ENCODE peak calls at places on chromosomes 1 and 21, in four cellular contexts. O is heart left ventricle, Q is breast epithelium, F is uterus. V is an unnamed sample.

GRCh38 chr1:164064501-164064900 is 494.5 kb upstream of the PBX1 start:
- DNase-seq in O (no peak), Q (no peak), F (no peak), V (no peak)

GRCh38 chr1:53074313-53075154 is 12.5 kb downstream of the PODN start:
- DNase-seq in O (no peak), Q (peak; percentile 35), F (no peak), V (no peak)

GRCh38 chr21:26032263-26032662 is 138.3 kb downstream of the APP start:
- DNase-seq in O (no peak), Q (no peak), F (no peak), V (no peak)

GRCh38 chr1:35261412-35262120 is 6.9 kb upstream of the ZMYM4 start:
- DNase-seq in O (no peak), Q (peak; percentile 55), F (no peak), V (no peak)

GRCh38 chr1:16134906-16135305 is 21.0 kb downstream of the EPHA2 start:
- DNase-seq in O (no peak), Q (no peak), F (no peak), V (no peak)

GRCh38 chr1:2275796-2276536 is 47.8 kb downstream of the SKI start:
- DNase-seq in O (no peak), Q (no peak), F (peak; percentile 29), V (no peak)

GRCh38 chr1:58064281-58064680 is 482.2 kb downstream of the OMA1 start:
- DNase-seq in O (no peak), Q (no peak), F (no peak), V (no peak)

GRCh38 chr1:48227165-48228013 is 4.9 kb downstream of the SLC5A9 start:
- DNase-seq in O (no peak), Q (no peak), F (no peak), V (no peak)

GRCh38 chr1:9198538-9199361 is 35.8 kb upstream of the H6PD start:
- DNase-seq in O (no peak), Q (no peak), F (no peak), V (no peak)

GRCh38 chr21:37266515-37267221 is 466 bp downstream of the VPS26C start:
- DNase-seq in O (peak; percentile 36), Q (peak; percentile 58), F (no peak), V (no peak)
- TF ChIP-seq POLR2A in O (no peak), Q (no peak), F (no peak), V (no peak)

DNA sequence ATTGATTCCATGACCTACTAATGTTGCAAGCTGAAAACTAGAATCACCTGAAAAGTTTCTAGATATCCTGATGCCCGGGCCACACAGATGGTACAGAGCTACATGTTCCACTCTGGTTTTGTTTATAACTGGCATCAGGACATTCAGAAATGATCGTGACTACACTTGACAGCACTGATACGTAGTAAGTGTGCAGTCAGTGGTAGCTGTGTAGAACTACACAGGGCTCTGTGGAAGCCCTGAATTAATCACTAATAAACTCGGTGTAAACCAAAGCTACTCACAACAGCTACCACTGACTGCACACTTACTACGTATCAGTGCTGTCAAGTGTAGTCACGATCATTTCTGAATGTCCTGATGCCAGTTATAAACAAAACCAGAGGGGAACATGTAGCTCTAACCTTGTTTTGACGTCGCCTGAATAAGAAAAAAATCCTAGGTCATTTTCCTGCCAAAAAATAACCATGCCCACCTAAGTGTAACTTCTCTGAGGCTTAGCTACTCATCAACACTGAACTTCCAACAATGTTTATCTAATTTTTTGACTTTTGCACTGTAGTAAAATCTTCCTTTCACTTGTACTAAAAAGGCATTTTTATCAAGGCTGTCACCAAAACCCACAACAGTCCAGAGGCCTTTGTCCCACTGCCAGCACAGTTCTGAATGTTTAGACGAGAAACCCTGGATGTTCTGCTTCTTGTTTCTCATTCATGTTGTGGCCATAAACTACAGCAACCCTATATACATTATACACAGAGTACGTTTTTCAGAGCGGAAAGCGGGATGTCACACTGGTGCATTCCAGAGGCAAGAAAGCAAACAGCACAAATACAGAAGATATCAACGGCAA is 149.6 kb downstream of the TGFBR3 start:
- DNase-seq in O (no peak), Q (no peak), F (no peak), V (no peak)
- TF ChIP-seq POLR2A in O (no peak), Q (no peak), F (no peak), V (no peak)

GRCh38 chr1:31715097-31715872 is 11.5 kb upstream of the COL16A1 start:
- DNase-seq in O (peak; percentile 96), Q (peak; percentile 76), F (peak; percentile 97), V (peak; percentile 90)
- TF ChIP-seq POLR2A in O (peak; percentile 52), Q (peak; percentile 16), F (peak; percentile 91), V (peak; percentile 56)

DNA sequence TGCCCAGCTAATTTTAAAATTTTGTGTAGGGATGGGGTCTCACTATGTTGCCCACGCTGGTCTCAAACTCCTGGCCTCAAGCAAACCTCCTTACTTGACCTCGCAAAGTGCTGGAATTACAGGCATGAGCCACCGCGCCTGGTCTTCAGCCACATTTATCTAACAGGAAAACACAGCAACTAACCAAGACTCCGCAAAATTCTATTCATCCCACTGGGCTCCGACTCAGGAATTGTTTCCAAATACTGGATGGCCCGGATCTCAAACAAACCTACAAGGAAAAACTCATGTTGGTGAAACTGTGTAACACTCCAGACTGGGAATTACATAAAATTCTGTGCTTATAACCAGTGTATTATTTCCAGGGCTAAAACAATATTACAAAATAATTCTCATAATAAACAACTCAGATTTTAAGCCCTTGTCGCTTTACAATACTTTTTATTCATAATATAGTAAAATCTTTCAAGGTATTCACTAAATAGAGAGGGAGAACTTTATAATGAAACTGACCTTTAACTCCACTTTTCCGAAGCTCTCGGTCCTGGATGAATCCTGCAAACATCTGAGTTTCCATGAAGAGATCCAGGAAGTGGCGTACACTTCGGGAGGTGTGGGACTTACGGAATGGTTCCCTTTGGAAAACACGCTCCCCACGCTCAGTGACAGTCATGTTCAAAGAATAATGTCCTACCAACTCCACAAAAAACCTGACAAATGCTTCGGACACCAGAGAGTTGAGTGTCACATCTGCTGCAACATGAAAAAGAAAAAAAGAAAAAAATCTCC is 6.0 kb upstream of the BCAS2 start:
- DNase-seq in O (no peak), Q (no peak), F (no peak), V (no peak)
- TF ChIP-seq POLR2A in O (no peak), Q (no peak), F (no peak), V (no peak)

GRCh38 chr1:17438176-17438976 is 1.1 kb downstream of the RCC2 start:
- DNase-seq in O (peak; percentile 79), Q (peak; percentile 59), F (peak; percentile 35), V (no peak)

GRCh38 chr1:17438977-17439249 is 564 bp downstream of the RCC2 start:
- DNase-seq in O (no peak), Q (no peak), F (no peak), V (no peak)

GRCh38 chr1:17440827-17441168 is 1.3 kb upstream of the RCC2 start:
- DNase-seq in O (no peak), Q (no peak), F (no peak), V (no peak)

GRCh38 chr1:17440074-17440826 is 773 bp upstream of the RCC2 start:
- DNase-seq in O (no peak), Q (no peak), F (no peak), V (no peak)

GRCh38 chr1:17439250-17440073 is at the start of gene RCC2:
- DNase-seq in O (peak; percentile 70), Q (peak; percentile 66), F (peak; percentile 42), V (no peak)
- TF ChIP-seq POLR2A in O (no peak), Q (no peak), F (no peak), V (peak; percentile 31)

GRCh38 chr1:41616563-41616962 is 132.1 kb upstream of the EDN2 start:
- DNase-seq in O (no peak), Q (no peak), F (no peak), V (no peak)

GRCh38 chr1:41618871-41619270 is 134.4 kb upstream of the EDN2 start:
- DNase-seq in O (no peak), Q (no peak), F (no peak), V (no peak)

GRCh38 chr1:41619511-41620364 is 135.3 kb upstream of the EDN2 start:
- DNase-seq in O (no peak), Q (no peak), F (no peak), V (peak; percentile 47)

GRCh38 chr1:41617336-41617735 is 132.9 kb upstream of the EDN2 start:
- DNase-seq in O (no peak), Q (no peak), F (no peak), V (no peak)

DNA sequence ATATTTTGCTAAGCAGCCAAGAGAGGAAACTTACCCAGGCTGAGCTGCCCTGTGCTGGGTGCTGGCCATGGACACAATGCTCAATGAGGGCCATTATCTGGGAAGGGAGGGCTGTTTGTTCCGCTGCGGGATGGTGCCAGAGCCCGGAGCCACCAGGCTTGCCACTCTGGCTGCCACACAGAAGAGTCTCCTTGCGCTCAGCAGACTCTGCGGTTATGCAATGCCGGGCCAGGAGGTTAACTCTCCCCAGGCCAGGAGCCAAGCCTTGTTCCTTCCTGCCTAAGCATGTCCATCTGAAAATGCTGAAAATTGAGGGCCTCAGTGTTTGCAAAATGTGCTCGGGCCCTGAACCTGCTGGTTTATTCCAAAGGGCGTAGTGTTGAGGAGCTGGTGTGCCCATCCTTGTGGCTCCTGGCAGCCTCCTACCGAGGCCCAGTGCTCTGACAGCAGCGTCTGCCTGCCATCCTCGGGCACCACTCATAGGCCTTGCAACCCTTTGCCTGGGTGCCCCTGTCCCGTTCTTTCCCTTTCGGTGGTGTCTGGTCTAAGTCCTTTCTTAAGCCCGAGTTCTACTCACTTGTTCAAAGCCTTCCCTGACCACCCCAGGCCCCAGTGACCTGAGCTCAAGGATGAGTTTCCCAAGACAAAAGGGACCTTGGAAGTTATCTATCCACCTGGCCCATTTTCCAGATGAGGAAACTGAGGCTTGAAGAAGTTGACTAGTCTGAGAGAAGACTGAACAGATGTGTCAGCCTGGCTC is 133.8 kb upstream of the EDN2 start:
- DNase-seq in O (peak; percentile 79), Q (peak; percentile 89), F (peak; percentile 68), V (no peak)
- TF ChIP-seq POLR2A in O (no peak), Q (no peak), F (no peak), V (no peak)

DNA sequence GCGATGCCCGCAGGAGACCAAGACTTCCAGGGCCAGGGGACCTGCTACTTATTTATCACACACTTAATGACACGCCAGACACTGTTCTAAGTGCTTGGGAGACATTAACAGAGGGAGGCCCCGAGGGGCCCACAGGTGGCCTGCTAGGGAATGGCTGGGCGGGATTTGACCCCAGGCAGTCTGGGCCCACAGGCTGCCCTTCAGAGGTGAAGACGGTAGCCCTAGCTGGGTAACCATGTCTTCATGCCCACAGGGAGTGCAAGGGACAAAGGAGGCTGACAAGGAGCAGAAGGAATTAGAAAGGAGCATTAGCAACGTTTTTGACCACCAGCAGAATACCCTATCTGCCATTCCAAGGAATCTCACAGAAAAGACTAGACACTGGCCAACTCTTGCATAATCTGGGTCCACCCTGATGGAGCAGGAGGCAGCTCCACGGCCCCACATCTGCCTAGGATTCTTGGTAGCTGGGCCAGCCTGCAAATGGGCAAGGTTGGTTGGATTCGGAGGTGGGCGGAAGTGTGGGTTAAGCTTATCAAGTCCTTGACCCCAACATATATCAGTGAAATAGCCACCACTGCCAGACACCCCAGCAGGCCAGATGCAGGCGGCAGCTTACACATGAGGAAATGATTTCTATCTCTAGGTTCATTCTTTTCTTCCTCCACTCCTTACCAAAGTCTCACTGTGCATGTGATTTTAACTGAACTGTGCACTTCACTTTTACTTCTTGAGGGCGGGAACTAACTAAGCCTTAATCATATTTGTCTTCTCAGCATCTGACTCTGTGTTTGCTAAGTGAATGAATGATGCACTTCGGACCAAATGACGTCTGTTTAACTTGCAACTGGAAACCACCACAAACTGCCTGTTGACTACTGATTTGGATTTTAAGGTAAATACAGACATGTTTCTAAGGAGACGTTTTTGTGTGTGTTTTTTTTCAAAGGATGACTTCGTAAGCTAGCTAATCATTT is 3.4 kb upstream of the ETS2 start:
- DNase-seq in O (no peak), Q (no peak), F (no peak), V (no peak)
- TF ChIP-seq POLR2A in O (no peak), Q (no peak), F (no peak), V (no peak)

GRCh38 chr1:152566681-152567080 is at the start of gene LCE3E:
- DNase-seq in O (no peak), Q (no peak), F (no peak), V (no peak)
- TF ChIP-seq POLR2A in O (no peak), Q (no peak), F (no peak), V (no peak)